ENCODE peak calls at places on chromosomes 16 and 17, in eight cellular contexts. J is OCI-LY7, V is psoas muscle, Z is stomach, Q is Caco-2, A is breast epithelium, M is fibroblast of lung, S is prostate gland. W is an unnamed sample.

GRCh38 chr17:29136998-29137730 is 43.0 kb downstream of the MYO18A start:
- DNase-seq in J (no peak), V (no peak), Z (no peak), Q (no peak), A (no peak), M (peak; percentile 75), S (no peak), W (no peak)

GRCh38 chr16:81604960-81605383 is 160.4 kb downstream of the CMIP start:
- DNase-seq in J (no peak), V (no peak), Z (peak; percentile 49), Q (no peak), A (no peak), M (peak; percentile 90), S (peak; percentile 63), W (no peak)

GRCh38 chr17:31373150-31374082 is 18.1 kb upstream of the RAB11FIP4 start:
- DNase-seq in J (peak; percentile 74), V (no peak), Z (no peak), Q (peak; percentile 53), A (no peak), M (peak; percentile 50), S (peak; percentile 30), W (no peak)

GRCh38 chr17:17363638-17364337 is 60.6 kb downstream of the NT5M start:
- DNase-seq in J (peak; percentile 24), V (peak; percentile 49), Z (no peak), Q (no peak), A (peak; percentile 40), M (no peak), S (no peak), W (no peak)

GRCh38 chr17:44733753-44734152 is 25.0 kb upstream of the ADAM11 start:
- DNase-seq in J (peak; percentile 13), V (no peak), Z (no peak), Q (peak; percentile 53), A (no peak), M (no peak), S (no peak), W (no peak)

GRCh38 chr17:2049333-2050245 is 5.3 kb upstream of the HIC1 start:
- DNase-seq in J (peak; percentile 46), V (peak; percentile 91), Z (peak; percentile 89), Q (peak; percentile 90), A (peak; percentile 84), M (peak; percentile 76), S (peak; percentile 75), W (no peak)

GRCh38 chr16:75203667-75204409 is 3.1 kb downstream of the CTRB2 start:
- DNase-seq in J (no peak), V (no peak), Z (no peak), Q (no peak), A (peak; percentile 37), M (no peak), S (no peak), W (no peak)

GRCh38 chr17:77423589-77424451 is 283.1 kb downstream of the SEC14L1 start:
- DNase-seq in J (no peak), V (peak; percentile 95), Z (peak; percentile 83), Q (no peak), A (peak; percentile 83), M (peak; percentile 97), S (peak; percentile 72), W (peak; percentile 97)

GRCh38 chr16:67312450-67313118 is 14.0 kb downstream of the KCTD19 start:
- DNase-seq in J (no peak), V (no peak), Z (no peak), Q (no peak), A (no peak), M (no peak), S (no peak), W (no peak)

GRCh38 chr17:3034578-3034920 is 28.9 kb downstream of the OR1D5 start:
- DNase-seq in J (no peak), V (no peak), Z (no peak), Q (no peak), A (no peak), M (no peak), S (no peak), W (no peak)

GRCh38 chr16:667113-667779 is 686 bp upstream of the RHOT2 start:
- DNase-seq in J (no peak), V (no peak), Z (no peak), Q (no peak), A (no peak), M (no peak), S (no peak), W (no peak)

GRCh38 chr16:47018223-47018891 is 44.9 kb upstream of the DNAJA2 start:
- DNase-seq in J (peak; percentile 80), V (no peak), Z (peak; percentile 72), Q (peak; percentile 72), A (peak; percentile 56), M (peak; percentile 13), S (peak; percentile 55), W (no peak)

GRCh38 chr17:81027591-81028505 is 7.1 kb upstream of the BAIAP2 start:
- DNase-seq in J (no peak), V (peak; percentile 51), Z (no peak), Q (no peak), A (no peak), M (no peak), S (no peak), W (no peak)
- H3K4me1 ChIP-seq in J (no peaks in the 10 kb centered on the region), V (peaks cover 25% of the 10 kb centered on the region), Z (peaks cover 15% of the 10 kb centered on the region), Q (no peaks in the 10 kb centered on the region), A (no peaks in the 10 kb centered on the region), M (no peaks in the 10 kb centered on the region), S (peaks cover 11% of the 10 kb centered on the region), W (peaks cover 4% of the 10 kb centered on the region)

GRCh38 chr17:10398352-10398751 is 23.4 kb downstream of the MYH8 start:
- DNase-seq in J (no peak), V (no peak), Z (no peak), Q (no peak), A (no peak), M (no peak), S (no peak), W (no peak)
- TF ChIP-seq CTCF in J (no peak), V (no peak), Z (no peak), Q (no peak), A (no peak), M (no peak), S (no peak), W (no peak)

GRCh38 chr17:48609754-48610281 is 999 bp downstream of the HOXB7 start:
- DNase-seq in J (no peak), V (no peak), Z (no peak), Q (peak; percentile 35), A (no peak), M (no peak), S (no peak), W (no peak)
- H3K4me3 ChIP-seq in J (peak overlapping the region; percentile 72), V (peak overlapping the region; percentile 77), Z (peak overlapping the region; percentile 61), Q (peak overlapping the region; percentile 70), A (peak overlapping the region; percentile 68), M (peak overlapping the region; percentile 83), S (peak overlapping the region; percentile 28), W (peak overlapping the region; percentile 69)

GRCh38 chr17:63438092-63439051 is 7.7 kb downstream of the CYB561 start:
- DNase-seq in J (no peak), V (no peak), Z (no peak), Q (no peak), A (no peak), M (no peak), S (no peak), W (no peak)

GRCh38 chr17:63440770-63441335 is 5.3 kb downstream of the CYB561 start:
- DNase-seq in J (no peak), V (no peak), Z (no peak), Q (no peak), A (no peak), M (no peak), S (no peak), W (no peak)

GRCh38 chr17:63440127-63440769 is 5.9 kb downstream of the CYB561 start:
- DNase-seq in J (no peak), V (no peak), Z (no peak), Q (no peak), A (no peak), M (no peak), S (no peak), W (no peak)

GRCh38 chr17:63441654-63442053 is 4.5 kb downstream of the CYB561 start:
- DNase-seq in J (no peak), V (no peak), Z (no peak), Q (no peak), A (no peak), M (no peak), S (no peak), W (no peak)

GRCh38 chr17:63439682-63440081 is 6.4 kb downstream of the CYB561 start:
- DNase-seq in J (no peak), V (no peak), Z (no peak), Q (no peak), A (no peak), M (peak; percentile 46), S (no peak), W (no peak)
- H3K4me1 ChIP-seq in J (peaks cover 20% of the 10 kb centered on the region), V (peaks cover 11% of the 10 kb centered on the region), Z (peaks cover 45% of the 10 kb centered on the region), Q (peaks cover 1% of the 10 kb centered on the region), A (peaks cover 18% of the 10 kb centered on the region), M (peaks cover 4% of the 10 kb centered on the region), S (peaks cover 23% of the 10 kb centered on the region), W (peaks cover 11% of the 10 kb centered on the region)

DNA sequence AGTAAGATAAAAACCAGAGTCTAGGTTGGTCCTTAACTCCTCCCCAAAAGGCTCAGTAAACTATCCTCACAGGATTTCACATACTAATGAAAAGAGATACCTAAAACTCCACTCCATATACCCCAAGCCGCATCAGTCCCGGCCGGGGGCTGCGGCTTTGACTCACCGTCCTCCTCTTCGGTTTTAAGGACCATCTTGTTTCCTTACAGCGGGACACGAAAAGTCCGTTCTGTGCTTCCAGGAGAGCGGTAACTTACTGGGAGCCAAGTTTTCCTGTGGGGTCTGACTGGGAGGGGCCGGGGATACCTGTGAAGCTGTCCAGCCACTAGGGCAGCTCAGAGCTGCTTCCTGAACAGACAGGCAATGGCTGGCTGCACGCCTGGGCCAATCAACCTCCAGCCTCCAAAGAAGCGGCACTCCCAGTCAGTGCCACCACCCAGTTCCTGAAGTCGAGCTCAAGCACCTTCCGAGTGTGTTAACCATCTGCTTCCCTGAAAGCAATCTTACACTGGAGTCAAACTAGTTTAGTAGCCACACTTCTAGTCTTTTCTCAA is 45.5 kb downstream of the CYTH1 start:
- DNase-seq in J (peak; percentile 91), V (peak; percentile 80), Z (peak; percentile 94), Q (peak; percentile 90), A (peak; percentile 87), M (no peak), S (peak; percentile 96), W (peak; percentile 47)
- TF ChIP-seq CTCF in J (peak; percentile 33), V (no peak), Z (no peak), Q (no peak), A (no peak), M (no peak), S (peak; percentile 64), W (no peak)